ENCODE peak calls at places on chromosomes 1 and 21, in five cellular contexts. E is GM23338, Y is cardiac fibroblast, S is tibial nerve, I is Calu3. J is an unnamed sample.

GRCh38 chr1:22105611-22106207 is 37.2 kb downstream of the WNT4 start:
- DNase-seq in Y (peak; percentile 78), I (peak; percentile 12), S (peak; percentile 23), E (peak; percentile 85), J (no peak)

GRCh38 chr1:171139890-171140289 is 45.2 kb upstream of the FMO2 start:
- DNase-seq in I (no peak), S (no peak), E (no peak), Y (no peak), J (no peak)

GRCh38 chr1:7580923-7581753 is 190.0 kb upstream of the VAMP3 start:
- DNase-seq in E (no peak), I (no peak), S (no peak), Y (peak; percentile 29), J (no peak)

GRCh38 chr1:165355977-165356811 is at the start of gene LMX1A:
- DNase-seq in E (peak; percentile 67), I (no peak), S (peak; percentile 20), Y (peak; percentile 18), J (no peak)

GRCh38 chr1:21342961-21343838 is 52.9 kb upstream of the ECE1 start:
- DNase-seq in I (no peak), S (peak; percentile 34), E (no peak), Y (no peak), J (no peak)

GRCh38 chr1:88276158-88276557 is 407.9 kb upstream of the PKN2 start:
- DNase-seq in S (no peak), E (no peak), Y (no peak), I (no peak), J (no peak)

GRCh38 chr1:200305806-200306205 is 104.0 kb downstream of the ZNF281 start:
- DNase-seq in I (no peak), E (no peak), Y (no peak), S (no peak), J (no peak)

GRCh38 chr1:10399487-10399917 is 638 bp downstream of the PGD start:
- DNase-seq in E (no peak), S (peak; percentile 21), Y (peak; percentile 38), I (no peak), J (no peak)

GRCh38 chr1:52795464-52795863 is 47.1 kb upstream of the ZYG11A start:
- DNase-seq in Y (no peak), I (no peak), E (no peak), S (no peak), J (no peak)

GRCh38 chr1:97017895-97018294 is 296.3 kb downstream of the PTBP2 start:
- DNase-seq in S (no peak), E (peak; percentile 62), I (peak; percentile 11), Y (no peak), J (no peak)

GRCh38 chr1:157992031-157992568 is 1.3 kb upstream of the KIRREL1 start:
- DNase-seq in I (peak; percentile 83), S (peak; percentile 89), E (peak; percentile 87), Y (peak; percentile 79), J (peak; percentile 52)

GRCh38 chr1:237119091-237119490 is 77.1 kb downstream of the RYR2 start:
- DNase-seq in S (no peak), Y (no peak), E (no peak), I (no peak), J (no peak)

GRCh38 chr1:237126180-237126579 is 84.2 kb downstream of the RYR2 start:
- DNase-seq in S (no peak), I (no peak), Y (no peak), E (no peak), J (no peak)

GRCh38 chr1:237120683-237121082 is 78.7 kb downstream of the RYR2 start:
- DNase-seq in Y (no peak), S (no peak), E (no peak), I (no peak), J (no peak)

GRCh38 chr1:237124856-237125462 is 83.0 kb downstream of the RYR2 start:
- DNase-seq in I (no peak), S (no peak), Y (peak; percentile 16), E (peak; percentile 84), J (no peak)
- TF ChIP-seq CTCF in I (no peak), S (no peak), Y (no peak), E (peak; percentile 95), J (peak; percentile 66)

GRCh38 chr21:38380391-38381137 is 117.7 kb downstream of the ERG start:
- DNase-seq in Y (peak; percentile 45), I (no peak), S (no peak), E (peak; percentile 12), J (no peak)
- TF ChIP-seq CTCF in Y (peak; percentile 46), I (no peak), S (no peak), E (peak; percentile 33), J (peak; percentile 7)

DNA sequence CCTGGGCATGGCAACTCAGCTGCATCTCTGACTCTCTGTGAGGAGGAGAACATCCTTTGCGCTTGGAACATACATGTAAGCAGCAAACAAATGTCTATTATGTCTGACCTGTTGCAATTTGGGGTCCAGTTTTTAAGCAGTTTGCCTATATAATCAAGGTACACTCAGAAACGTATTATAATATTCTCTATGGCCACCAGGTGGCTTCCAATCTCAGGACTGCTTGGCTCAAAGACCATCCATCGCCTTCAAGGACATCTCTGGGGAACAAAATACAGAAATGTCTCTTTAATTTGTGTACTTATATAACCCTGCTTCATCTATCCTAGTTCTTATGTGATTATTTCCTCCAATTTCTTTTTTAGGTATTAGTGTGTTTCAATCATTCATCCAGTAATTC is 227.2 kb downstream of the OLFM3 start:
- DNase-seq in I (no peak), Y (peak; percentile 3), E (peak; percentile 49), S (no peak), J (no peak)
- TF ChIP-seq CTCF in I (no peak), Y (peak; percentile 43), E (peak; percentile 64), S (no peak), J (peak; percentile 33)

GRCh38 chr1:233025156-233025555 is 74.7 kb downstream of the NTPCR start:
- DNase-seq in E (peak; percentile 82), Y (peak; percentile 36), S (no peak), I (peak; percentile 28), J (peak; percentile 39)
- TF ChIP-seq CTCF in E (peak; percentile 60), Y (peak; percentile 57), S (peak; percentile 12), I (no peak), J (peak; percentile 91)

DNA sequence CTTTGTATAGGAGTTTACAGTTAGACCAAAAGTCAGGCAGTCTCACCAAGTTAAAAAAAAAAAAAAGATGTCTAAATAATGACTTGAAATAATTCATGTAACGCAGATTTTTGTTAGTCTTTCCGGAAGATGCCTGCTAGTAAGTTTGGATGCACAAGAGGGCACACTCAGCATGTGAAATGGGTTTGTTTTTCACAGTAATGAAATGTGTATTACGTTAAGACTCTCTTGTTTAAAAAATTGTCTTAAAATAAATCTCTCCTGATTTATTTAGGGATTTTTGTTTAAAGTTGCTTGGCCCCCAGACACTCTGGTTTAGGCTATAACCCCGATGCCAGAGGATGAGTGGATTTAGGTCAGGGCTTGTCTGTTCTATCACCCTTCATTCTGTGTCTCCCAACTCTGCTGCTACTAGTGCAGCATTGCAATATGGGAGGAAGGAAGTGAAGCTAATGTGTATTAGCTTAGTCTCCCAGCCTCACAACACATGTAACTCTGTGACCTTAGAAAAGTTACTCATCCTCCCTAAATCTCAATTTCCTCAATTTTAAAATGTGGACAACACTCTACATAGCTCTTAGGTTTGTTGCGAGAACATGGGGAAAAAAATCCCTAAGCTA is 25.7 kb downstream of the CTH start:
- DNase-seq in S (no peak), I (no peak), E (no peak), Y (peak; percentile 33), J (no peak)
- TF ChIP-seq CTCF in S (no peak), I (no peak), E (no peak), Y (peak; percentile 6), J (peak; percentile 34)

GRCh38 chr1:168321945-168322344 is 41.3 kb downstream of the TBX19 start:
- DNase-seq in S (no peak), I (peak; percentile 18), E (no peak), Y (peak; percentile 75), J (no peak)
- TF ChIP-seq CTCF in S (no peak), I (peak; percentile 37), E (peak; percentile 21), Y (peak; percentile 46), J (peak; percentile 41)

DNA sequence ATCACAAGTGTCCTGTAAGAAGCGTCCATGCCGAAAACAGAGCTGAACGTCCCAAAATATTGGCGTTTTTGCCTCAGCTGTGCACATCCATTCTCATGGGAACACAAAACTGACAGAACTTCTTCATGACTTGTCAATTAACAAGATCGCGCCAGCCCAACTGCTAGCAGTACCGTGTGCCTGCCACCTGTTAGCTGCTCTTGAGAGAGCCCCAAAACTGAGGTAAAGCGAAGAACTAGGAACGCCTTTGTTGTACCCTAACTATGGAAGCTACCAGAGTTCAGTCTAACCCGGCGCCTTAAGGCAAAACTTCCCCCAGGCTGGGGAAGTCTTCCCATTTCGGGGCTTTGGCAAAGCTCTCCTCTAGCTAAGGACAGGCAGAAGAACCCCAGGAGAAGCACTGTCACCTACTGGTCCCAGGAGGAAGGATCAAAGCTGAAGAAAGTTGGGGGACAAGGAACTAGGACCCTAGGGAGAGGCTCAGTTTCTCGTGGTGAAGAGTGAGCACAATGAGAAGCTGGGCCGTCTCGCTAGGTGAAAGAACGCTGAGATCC is 719 bp downstream of the EYA3 start:
- DNase-seq in Y (peak; percentile 25), E (peak; percentile 70), I (no peak), S (no peak), J (no peak)
- TF ChIP-seq CTCF in Y (peak; percentile 29), E (no peak), I (no peak), S (no peak), J (peak; percentile 4)

GRCh38 chr1:204112876-204113730 is 38.7 kb downstream of the ETNK2 start:
- DNase-seq in S (no peak), I (no peak), Y (no peak), E (no peak), J (no peak)
- TF ChIP-seq CTCF in S (no peak), I (no peak), Y (no peak), E (peak; percentile 35), J (peak; percentile 35)

GRCh38 chr1:207822602-207823451 is 71.0 kb downstream of the CD46 start:
- DNase-seq in I (peak; percentile 94), S (peak; percentile 97), Y (peak; percentile 30), E (peak; percentile 53), J (no peak)

GRCh38 chr1:207823531-207823879 is 71.7 kb downstream of the CD46 start:
- DNase-seq in E (no peak), I (no peak), S (no peak), Y (no peak), J (no peak)

GRCh38 chr1:207822124-207822601 is 70.3 kb downstream of the CD46 start:
- DNase-seq in I (no peak), Y (no peak), S (no peak), E (no peak), J (no peak)

GRCh38 chr1:207820568-207821463 is 69.0 kb downstream of the CD46 start:
- DNase-seq in Y (no peak), S (no peak), E (no peak), I (no peak), J (no peak)

GRCh38 chr1:207821464-207822045 is 69.7 kb downstream of the CD46 start:
- DNase-seq in Y (no peak), I (no peak), S (no peak), E (no peak), J (no peak)
- TF ChIP-seq CTCF in Y (no peak), I (no peak), S (no peak), E (no peak), J (no peak)

J was measured in D721Med.